ENCODE peak calls at places on chromosome 16, in six cellular contexts. G, J, P, H, R and E are unnamed samples.
A peak's percentile ranks its signal among the peaks of the same experiment; 100 is the strongest.

GRCh38 chr16:86723699-86724098 is 145.3 kb downstream of the FOXL1 start:
- DNase-seq in G (no peak), J (no peak), P (peak; percentile 69), H (no peak), R (no peak), E (no peak)

GRCh38 chr16:57127836-57128235 is 35.5 kb downstream of the CPNE2 start:
- DNase-seq in G (no peak), J (no peak), P (no peak), H (no peak), R (no peak), E (no peak)

GRCh38 chr16:49698416-49698815 is 157.5 kb downstream of the ZNF423 start:
- DNase-seq in G (no peak), J (no peak), P (peak; percentile 41), H (no peak), R (no peak), E (no peak)

GRCh38 chr16:10594312-10594950 is 14.0 kb upstream of the EMP2 start:
- DNase-seq in G (no peak), J (no peak), P (no peak), H (no peak), R (no peak), E (no peak)

GRCh38 chr16:67555795-67556212 is 6.5 kb upstream of the CTCF start:
- DNase-seq in G (no peak), J (peak; percentile 61), P (no peak), H (no peak), R (no peak), E (no peak)

GRCh38 chr16:10964891-10965326 is 20.5 kb downstream of the CLEC16A start:
- DNase-seq in G (no peak), J (no peak), P (no peak), H (no peak), R (no peak), E (no peak)

GRCh38 chr16:83771306-83771942 is 36.4 kb upstream of the HSBP1 start:
- DNase-seq in G (no peak), J (no peak), P (no peak), H (peak; percentile 33), R (no peak), E (no peak)

GRCh38 chr16:84453061-84453752 is 51.3 kb downstream of the MEAK7 start:
- DNase-seq in G (no peak), J (no peak), P (no peak), H (no peak), R (no peak), E (no peak)

GRCh38 chr16:55527885-55528284 is 19.0 kb downstream of the LPCAT2 start:
- DNase-seq in G (no peak), J (no peak), P (no peak), H (no peak), R (no peak), E (no peak)

GRCh38 chr16:82753821-82754220 is 127.1 kb downstream of the CDH13 start:
- DNase-seq in G (no peak), J (no peak), P (no peak), H (no peak), R (no peak), E (no peak)

GRCh38 chr16:57899771-57900661 is 70.9 kb downstream of the CNGB1 start:
- DNase-seq in G (no peak), J (peak; percentile 64), P (peak; percentile 77), H (peak; percentile 75), R (peak; percentile 33), E (peak; percentile 78)

GRCh38 chr16:12210925-12211869 is 234.7 kb downstream of the SNX29 start:
- DNase-seq in G (no peak), J (no peak), P (no peak), H (no peak), R (no peak), E (no peak)

GRCh38 chr16:66141885-66142284 is 224.6 kb upstream of the CDH5 start:
- DNase-seq in G (no peak), J (no peak), P (no peak), H (no peak), R (no peak), E (no peak)
- H3K27ac ChIP-seq in G (no peak overlapping the region), J (no peak overlapping the region), P (no peak overlapping the region), H (no peak overlapping the region), R (no peak overlapping the region), E (no peak overlapping the region)

GRCh38 chr16:53183442-53183841 is 128.7 kb downstream of the CHD9 start:
- DNase-seq in G (no peak), J (no peak), P (no peak), H (no peak), R (no peak), E (no peak)
- H3K27ac ChIP-seq in G (no peak overlapping the region), J (peak overlapping the region; percentile 14), P (no peak overlapping the region), H (no peak overlapping the region), R (no peak overlapping the region), E (no peak overlapping the region)

GRCh38 chr16:14014284-14014625 is 56.9 kb upstream of the MRTFB start:
- DNase-seq in G (no peak), J (no peak), P (no peak), H (no peak), R (no peak), E (no peak)

GRCh38 chr16:14015948-14016347 is 55.2 kb upstream of the MRTFB start:
- DNase-seq in G (no peak), J (peak; percentile 90), P (no peak), H (no peak), R (peak; percentile 80), E (no peak)

GRCh38 chr16:14015017-14015416 is 56.1 kb upstream of the MRTFB start:
- DNase-seq in G (no peak), J (peak; percentile 25), P (no peak), H (no peak), R (no peak), E (no peak)

GRCh38 chr16:14013571-14014283 is 57.4 kb upstream of the MRTFB start:
- DNase-seq in G (no peak), J (peak; percentile 88), P (no peak), H (no peak), R (peak; percentile 86), E (no peak)

GRCh38 chr16:14015461-14015860 is 55.7 kb upstream of the MRTFB start:
- DNase-seq in G (no peak), J (no peak), P (no peak), H (no peak), R (no peak), E (no peak)
- H3K27ac ChIP-seq in G (peak overlapping the region; percentile 77), J (peak overlapping the region; percentile 12), P (no peak overlapping the region), H (peak overlapping the region; percentile 16), R (peak overlapping the region; percentile 47), E (no peak overlapping the region)

GRCh38 chr16:1834096-1834495 is 7.1 kb downstream of the FAHD1 start:
- DNase-seq in G (no peak), J (no peak), P (no peak), H (no peak), R (no peak), E (no peak)
- H3K27ac ChIP-seq in G (no peak overlapping the region), J (no peak overlapping the region), P (no peak overlapping the region), H (no peak overlapping the region), R (no peak overlapping the region), E (no peak overlapping the region)